ENCODE peak calls at places on chromosome X, in five cellular contexts. One of them, this sample, is unnamed.
A peak's percentile ranks its signal among the peaks of the same experiment; 100 is the strongest.

GRCh38 chrX:153609917-153610833 is 11.2 kb upstream of the CCNQ start:
- DNase-seq in fibroblast of mammary gland: peak; percentile 59
- DNase-seq in tibial artery: peak; percentile 41
- DNase-seq in breast epithelium: peak; percentile 67
- DNase-seq in neural crest cell: peak; percentile 78
- DNase-seq in this sample: peak; percentile 61

GRCh38 chrX:150291014-150291413 is 72.1 kb upstream of the MAMLD1 start:
- DNase-seq in fibroblast of mammary gland: no peak
- DNase-seq in tibial artery: no peak
- DNase-seq in breast epithelium: peak; percentile 70
- DNase-seq in neural crest cell: no peak
- DNase-seq in this sample: peak; percentile 48

GRCh38 chrX:14779589-14779988 is 93.3 kb downstream of the FANCB start:
- DNase-seq in fibroblast of mammary gland: no peak
- DNase-seq in tibial artery: no peak
- DNase-seq in breast epithelium: no peak
- DNase-seq in neural crest cell: no peak
- DNase-seq in this sample: no peak

GRCh38 chrX:47218920-47219815 is 687 bp downstream of the CDK16 start:
- DNase-seq in fibroblast of mammary gland: no peak
- DNase-seq in tibial artery: peak; percentile 36
- DNase-seq in breast epithelium: no peak
- DNase-seq in neural crest cell: peak; percentile 38
- DNase-seq in this sample: peak; percentile 38

GRCh38 chrX:22800806-22801205 is 199.0 kb upstream of the DDX53 start:
- DNase-seq in fibroblast of mammary gland: peak; percentile 12
- DNase-seq in tibial artery: no peak
- DNase-seq in breast epithelium: no peak
- DNase-seq in neural crest cell: no peak
- DNase-seq in this sample: no peak

GRCh38 chrX:7435822-7436221 is 287.9 kb upstream of the PUDP start:
- DNase-seq in fibroblast of mammary gland: peak; percentile 27
- DNase-seq in tibial artery: no peak
- DNase-seq in breast epithelium: no peak
- DNase-seq in neural crest cell: no peak
- DNase-seq in this sample: peak; percentile 45

GRCh38 chrX:120036704-120037103 is 40.8 kb downstream of the RHOXF2B start:
- DNase-seq in fibroblast of mammary gland: no peak
- DNase-seq in tibial artery: no peak
- DNase-seq in breast epithelium: no peak
- DNase-seq in neural crest cell: no peak
- DNase-seq in this sample: no peak

GRCh38 chrX:103734125-103734760 is 23.5 kb downstream of the TMEM31 start:
- DNase-seq in fibroblast of mammary gland: peak; percentile 55
- DNase-seq in tibial artery: no peak
- DNase-seq in breast epithelium: no peak
- DNase-seq in neural crest cell: no peak
- DNase-seq in this sample: peak; percentile 76

GRCh38 chrX:74546984-74547383 is 67.4 kb downstream of the RLIM start:
- DNase-seq in fibroblast of mammary gland: no peak
- DNase-seq in tibial artery: no peak
- DNase-seq in breast epithelium: no peak
- DNase-seq in neural crest cell: no peak
- DNase-seq in this sample: no peak

GRCh38 chrX:9995855-9996339 is 28.7 kb downstream of the CLDN34 start:
- DNase-seq in fibroblast of mammary gland: peak; percentile 79
- DNase-seq in tibial artery: peak; percentile 79
- DNase-seq in breast epithelium: peak; percentile 84
- DNase-seq in neural crest cell: peak; percentile 70
- DNase-seq in this sample: peak; percentile 85

GRCh38 chrX:137574102-137574783 is 8.3 kb downstream of the ZIC3 start:
- DNase-seq in fibroblast of mammary gland: no peak
- DNase-seq in tibial artery: no peak
- DNase-seq in breast epithelium: no peak
- DNase-seq in neural crest cell: no peak
- DNase-seq in this sample: no peak

GRCh38 chrX:118976599-118977340 is 2.4 kb downstream of the LONRF3 start:
- DNase-seq in fibroblast of mammary gland: no peak
- DNase-seq in tibial artery: peak; percentile 29
- DNase-seq in breast epithelium: peak; percentile 53
- DNase-seq in neural crest cell: no peak
- DNase-seq in this sample: peak; percentile 65

GRCh38 chrX:15939737-15940136 is 85.1 kb upstream of the AP1S2 start:
- DNase-seq in fibroblast of mammary gland: no peak
- DNase-seq in tibial artery: no peak
- DNase-seq in breast epithelium: no peak
- DNase-seq in neural crest cell: no peak
- DNase-seq in this sample: no peak

GRCh38 chrX:150643271-150643670 is 49.9 kb upstream of the MTMR1 start:
- DNase-seq in fibroblast of mammary gland: peak; percentile 19
- DNase-seq in tibial artery: no peak
- DNase-seq in breast epithelium: no peak
- DNase-seq in neural crest cell: no peak
- DNase-seq in this sample: peak; percentile 13

GRCh38 chrX:2697306-2697705 is 6.2 kb downstream of the CD99 start:
- DNase-seq in fibroblast of mammary gland: no peak
- DNase-seq in tibial artery: no peak
- DNase-seq in breast epithelium: no peak
- DNase-seq in neural crest cell: no peak
- DNase-seq in this sample: peak; percentile 28

GRCh38 chrX:154002215-154002719 is 17.4 kb downstream of the IRAK1 start:
- DNase-seq in fibroblast of mammary gland: peak; percentile 80
- DNase-seq in tibial artery: peak; percentile 31
- DNase-seq in breast epithelium: no peak
- DNase-seq in neural crest cell: no peak
- DNase-seq in this sample: peak; percentile 71

GRCh38 chrX:9885150-9885549 is 82.0 kb upstream of the CLDN34 start:
- DNase-seq in fibroblast of mammary gland: peak; percentile 59
- DNase-seq in tibial artery: peak; percentile 29
- DNase-seq in breast epithelium: no peak
- DNase-seq in neural crest cell: peak; percentile 53
- DNase-seq in this sample: peak; percentile 78

GRCh38 chrX:118039591-118039990 is 77.0 kb downstream of the KLHL13 start:
- DNase-seq in fibroblast of mammary gland: no peak
- DNase-seq in tibial artery: no peak
- DNase-seq in breast epithelium: no peak
- DNase-seq in neural crest cell: no peak
- DNase-seq in this sample: no peak

GRCh38 chrX:13028871-13029336 is 15.5 kb downstream of the FAM9C start:
- DNase-seq in fibroblast of mammary gland: no peak
- DNase-seq in tibial artery: no peak
- DNase-seq in breast epithelium: no peak
- DNase-seq in neural crest cell: no peak
- DNase-seq in this sample: peak; percentile 61

GRCh38 chrX:153400146-153401132 is 711 bp downstream of the PNMA6E start:
- DNase-seq in fibroblast of mammary gland: peak; percentile 20
- DNase-seq in tibial artery: no peak
- DNase-seq in breast epithelium: no peak
- DNase-seq in neural crest cell: peak; percentile 53
- DNase-seq in this sample: peak; percentile 33

GRCh38 chrX:153004780-153005179 is 10.9 kb upstream of the PNMA5 start:
- DNase-seq in fibroblast of mammary gland: no peak
- DNase-seq in tibial artery: no peak
- DNase-seq in breast epithelium: no peak
- DNase-seq in neural crest cell: no peak
- DNase-seq in this sample: no peak

GRCh38 chrX:13077168-13077567 is 32.7 kb upstream of the FAM9C start:
- DNase-seq in fibroblast of mammary gland: peak; percentile 19
- DNase-seq in tibial artery: peak; percentile 30
- DNase-seq in breast epithelium: no peak
- DNase-seq in neural crest cell: no peak
- DNase-seq in this sample: peak; percentile 35

GRCh38 chrX:152895724-152896420 is 2.0 kb upstream of the ZNF185 start:
- DNase-seq in fibroblast of mammary gland: no peak
- DNase-seq in tibial artery: no peak
- DNase-seq in breast epithelium: peak; percentile 74
- DNase-seq in neural crest cell: no peak
- DNase-seq in this sample: peak; percentile 33

GRCh38 chrX:140151316-140151715 is 186.0 kb upstream of the CXorf66 start:
- DNase-seq in fibroblast of mammary gland: no peak
- DNase-seq in tibial artery: no peak
- DNase-seq in breast epithelium: no peak
- DNase-seq in neural crest cell: no peak
- DNase-seq in this sample: peak; percentile 59

GRCh38 chrX:85419293-85419692 is 39.8 kb upstream of the POF1B start:
- DNase-seq in fibroblast of mammary gland: no peak
- DNase-seq in tibial artery: no peak
- DNase-seq in breast epithelium: no peak
- DNase-seq in neural crest cell: no peak
- DNase-seq in this sample: peak; percentile 34

GRCh38 chrX:19883878-19884277 is 3.5 kb downstream of the SH3KBP1 start:
- DNase-seq in fibroblast of mammary gland: no peak
- DNase-seq in tibial artery: no peak
- DNase-seq in breast epithelium: no peak
- DNase-seq in neural crest cell: no peak
- DNase-seq in this sample: peak; percentile 80

GRCh38 chrX:119004920-119005524 is 30.6 kb downstream of the LONRF3 start:
- DNase-seq in fibroblast of mammary gland: peak; percentile 43
- DNase-seq in tibial artery: peak; percentile 36
- DNase-seq in breast epithelium: peak; percentile 50
- DNase-seq in neural crest cell: peak; percentile 37
- DNase-seq in this sample: peak; percentile 45

GRCh38 chrX:108131471-108131870 is 39.9 kb downstream of the ATG4A start:
- DNase-seq in fibroblast of mammary gland: no peak
- DNase-seq in tibial artery: no peak
- DNase-seq in breast epithelium: no peak
- DNase-seq in neural crest cell: no peak
- DNase-seq in this sample: no peak

GRCh38 chrX:320126-320783 is 1.7 kb upstream of the GTPBP6 start:
- DNase-seq in fibroblast of mammary gland: peak; percentile 18
- DNase-seq in tibial artery: peak; percentile 26
- DNase-seq in breast epithelium: peak; percentile 49
- DNase-seq in neural crest cell: no peak
- DNase-seq in this sample: no peak

GRCh38 chrX:45479835-45480422 is 279.3 kb upstream of the DIPK2B start:
- DNase-seq in fibroblast of mammary gland: peak; percentile 95
- DNase-seq in tibial artery: no peak
- DNase-seq in breast epithelium: no peak
- DNase-seq in neural crest cell: no peak
- DNase-seq in this sample: peak; percentile 92

GRCh38 chrX:2967998-2968909 is 38.1 kb upstream of the ARSH start:
- DNase-seq in fibroblast of mammary gland: peak; percentile 55
- DNase-seq in tibial artery: no peak
- DNase-seq in breast epithelium: peak; percentile 51
- DNase-seq in neural crest cell: peak; percentile 46
- DNase-seq in this sample: peak; percentile 32

GRCh38 chrX:85243761-85244410 is at the start of the genes SATL1 and ZNF711:
- DNase-seq in fibroblast of mammary gland: peak; percentile 18
- DNase-seq in tibial artery: peak; percentile 20
- DNase-seq in breast epithelium: peak; percentile 42
- DNase-seq in neural crest cell: peak; percentile 63
- DNase-seq in this sample: no peak

GRCh38 chrX:130902783-130903613 is at the start of gene ENOX2:
- DNase-seq in fibroblast of mammary gland: peak; percentile 95
- DNase-seq in tibial artery: peak; percentile 94
- DNase-seq in breast epithelium: peak; percentile 83
- DNase-seq in neural crest cell: peak; percentile 90
- DNase-seq in this sample: peak; percentile 94
- TF ChIP-seq CTCF in fibroblast of mammary gland: no peak
- TF ChIP-seq CTCF in tibial artery: no peak
- TF ChIP-seq CTCF in breast epithelium: peak; percentile 20
- TF ChIP-seq CTCF in neural crest cell: no peak
- TF ChIP-seq CTCF in this sample: no peak

DNA sequence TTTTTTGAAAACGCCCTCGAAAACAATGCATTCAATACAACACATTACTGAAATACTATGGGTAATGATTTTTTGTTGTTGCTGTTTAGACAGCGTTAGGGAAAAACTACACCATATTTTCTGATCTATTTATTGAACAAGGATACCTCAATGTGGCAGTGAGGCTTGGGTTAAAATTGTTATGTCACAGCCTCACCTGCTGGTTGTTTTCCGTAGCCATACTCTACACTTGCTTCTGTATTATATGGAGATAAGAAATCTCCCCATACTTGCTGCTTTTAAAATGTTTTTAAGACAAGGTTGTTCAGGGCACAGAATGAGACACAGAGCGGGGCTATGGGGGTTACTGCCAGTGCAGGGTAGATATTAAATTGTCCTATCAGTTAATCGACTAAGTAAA is 221.6 kb upstream of the FTHL17 start:
- DNase-seq in fibroblast of mammary gland: no peak
- DNase-seq in tibial artery: no peak
- DNase-seq in breast epithelium: no peak
- DNase-seq in neural crest cell: no peak
- DNase-seq in this sample: peak; percentile 4
- TF ChIP-seq CTCF in fibroblast of mammary gland: no peak
- TF ChIP-seq CTCF in tibial artery: no peak
- TF ChIP-seq CTCF in breast epithelium: no peak
- TF ChIP-seq CTCF in neural crest cell: no peak
- TF ChIP-seq CTCF in this sample: peak; percentile 12

DNA sequence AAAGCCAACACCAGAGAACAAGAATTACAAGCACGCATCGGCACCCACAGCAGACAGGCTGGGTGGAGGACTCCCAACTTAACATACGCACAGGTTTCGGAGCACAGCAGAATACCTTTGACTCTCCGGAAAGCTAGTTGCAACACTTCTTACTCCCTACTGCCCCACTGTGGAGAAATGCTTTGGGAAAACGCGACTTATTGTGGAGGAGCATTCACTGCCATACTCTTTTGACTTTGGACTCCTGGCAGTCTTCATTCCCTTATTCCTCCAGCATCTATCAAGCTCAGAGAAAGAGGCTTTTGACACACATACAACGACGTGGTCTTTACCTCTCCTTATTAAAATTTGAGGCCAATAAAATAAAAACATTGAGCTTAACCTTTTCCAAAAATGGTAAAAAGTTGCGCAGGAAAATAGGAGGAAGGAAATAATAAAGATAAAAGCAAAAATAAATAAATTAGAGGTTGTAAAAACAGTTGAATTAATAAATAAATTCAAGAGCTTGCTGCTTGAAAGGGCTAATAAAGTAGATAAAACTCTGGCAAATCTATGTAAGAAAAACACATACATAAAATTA is 41.4 kb upstream of the GPC3 start:
- DNase-seq in fibroblast of mammary gland: peak; percentile 49
- DNase-seq in tibial artery: peak; percentile 24
- DNase-seq in breast epithelium: no peak
- DNase-seq in neural crest cell: peak; percentile 68
- DNase-seq in this sample: peak; percentile 70
- TF ChIP-seq CTCF in fibroblast of mammary gland: peak; percentile 65
- TF ChIP-seq CTCF in tibial artery: peak; percentile 34
- TF ChIP-seq CTCF in breast epithelium: peak; percentile 30
- TF ChIP-seq CTCF in neural crest cell: peak; percentile 77
- TF ChIP-seq CTCF in this sample: peak; percentile 42

GRCh38 chrX:86805241-86805640 is 657.0 kb downstream of the DACH2 start:
- DNase-seq in fibroblast of mammary gland: no peak
- DNase-seq in tibial artery: no peak
- DNase-seq in breast epithelium: no peak
- DNase-seq in neural crest cell: no peak
- DNase-seq in this sample: no peak

DNA sequence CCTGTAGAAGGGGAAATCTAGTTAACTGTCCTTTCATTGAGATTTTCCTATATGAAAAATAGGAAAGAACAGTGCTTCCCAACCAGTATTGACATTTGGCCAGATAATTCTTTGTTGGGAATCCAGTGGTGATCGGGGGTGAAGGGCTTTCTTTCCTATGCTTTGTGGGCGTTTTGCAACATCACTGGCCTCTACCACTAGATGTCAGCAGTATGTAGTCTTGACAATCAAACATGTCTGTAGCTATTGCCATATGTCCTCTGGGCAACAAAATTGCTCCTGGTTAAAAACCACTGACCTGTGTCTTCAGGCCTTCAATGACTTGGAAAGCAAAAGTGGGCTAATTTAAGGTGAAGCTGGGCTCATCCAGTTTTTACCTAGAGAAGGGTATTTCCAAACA is 658.5 kb downstream of the DACH2 start:
- DNase-seq in fibroblast of mammary gland: peak; percentile 1
- DNase-seq in tibial artery: no peak
- DNase-seq in breast epithelium: no peak
- DNase-seq in neural crest cell: peak; percentile 14
- DNase-seq in this sample: peak; percentile 24
- TF ChIP-seq CTCF in fibroblast of mammary gland: peak; percentile 40
- TF ChIP-seq CTCF in tibial artery: no peak
- TF ChIP-seq CTCF in breast epithelium: no peak
- TF ChIP-seq CTCF in neural crest cell: peak; percentile 71
- TF ChIP-seq CTCF in this sample: peak; percentile 20

This sample was measured in MCF 10A.